ENCODE peak calls at places on chromosomes 1 and 21, in five cellular contexts. S is adrenal gland, N is ovary, C is A549, W is stomach. L is an unnamed sample.

GRCh38 chr1:94322696-94323095 is 85.3 kb upstream of the ARHGAP29 start:
- DNase-seq in S (no peak), N (no peak), C (peak; percentile 85), W (no peak), L (peak; percentile 62)

GRCh38 chr1:20037877-20038276 is 32.1 kb upstream of the PLA2G5 start:
- DNase-seq in S (no peak), N (no peak), C (no peak), W (no peak), L (no peak)

GRCh38 chr1:24898152-24898908 is 31.7 kb downstream of the RUNX3 start:
- DNase-seq in S (peak; percentile 43), N (no peak), C (peak; percentile 39), W (peak; percentile 65), L (no peak)

GRCh38 chr1:11692899-11693590 is 1.5 kb downstream of the DRAXIN start:
- DNase-seq in S (peak; percentile 78), N (no peak), C (no peak), W (no peak), L (peak; percentile 90)

GRCh38 chr21:35616090-35616489 is 444.2 kb downstream of the SETD4 start:
- DNase-seq in S (no peak), N (no peak), C (peak; percentile 10), W (no peak), L (no peak)

GRCh38 chr1:241413386-241413785 is 56.4 kb upstream of the RGS7 start:
- DNase-seq in S (peak; percentile 55), N (no peak), C (no peak), W (no peak), L (peak; percentile 40)

GRCh38 chr1:184002071-184002470 is 35.5 kb downstream of the COLGALT2 start:
- DNase-seq in S (peak; percentile 74), N (no peak), C (peak; percentile 34), W (no peak), L (peak; percentile 54)

GRCh38 chr1:229106526-229107105 is 164.3 kb upstream of the RAB4A start:
- DNase-seq in S (no peak), N (no peak), C (no peak), W (no peak), L (no peak)

GRCh38 chr21:31879911-31880310 is 7.1 kb downstream of the HUNK start:
- DNase-seq in S (no peak), N (no peak), C (no peak), W (no peak), L (no peak)

GRCh38 chr1:179976970-179977651 is 22.5 kb downstream of the CEP350 start:
- DNase-seq in S (no peak), N (no peak), C (no peak), W (no peak), L (no peak)

GRCh38 chr1:201461193-201461657 is 7.8 kb downstream of the PHLDA3 start:
- DNase-seq in S (peak; percentile 87), N (no peak), C (peak; percentile 93), W (peak; percentile 61), L (no peak)

GRCh38 chr1:197213193-197213592 is 54.9 kb upstream of the CRB1 start:
- DNase-seq in S (no peak), N (no peak), C (no peak), W (no peak), L (no peak)

GRCh38 chr1:8349961-8350360 is 32.0 kb downstream of the SLC45A1 start:
- DNase-seq in S (no peak), N (peak; percentile 68), C (no peak), W (no peak), L (no peak)

GRCh38 chr1:241021286-241021685 is 335.7 kb downstream of the RGS7 start:
- DNase-seq in S (no peak), N (no peak), C (no peak), W (no peak), L (no peak)

GRCh38 chr1:171251741-171252300 is 3.5 kb downstream of the FMO1 start:
- DNase-seq in S (no peak), N (peak; percentile 46), C (peak; percentile 28), W (no peak), L (no peak)

GRCh38 chr1:30358510-30358909 is 364.9 kb downstream of the MATN1 start:
- DNase-seq in S (no peak), N (no peak), C (no peak), W (no peak), L (no peak)

GRCh38 chr21:44331650-44332306 is 7.4 kb downstream of the CFAP410 start:
- DNase-seq in S (no peak), N (no peak), C (no peak), W (no peak), L (no peak)
- TF ChIP-seq POLR2A in S (no peak), N (no peak), C (no peak), W (no peak), L (no peak)

GRCh38 chr21:39834543-39834942 is 32.7 kb upstream of the PCP4 start:
- DNase-seq in S (no peak), N (no peak), C (no peak), W (no peak), L (no peak)
- TF ChIP-seq POLR2A in S (no peak), N (no peak), C (no peak), W (no peak), L (no peak)

GRCh38 chr1:181135462-181135781 is 46.9 kb downstream of the IER5 start:
- DNase-seq in S (no peak), N (no peak), C (peak; percentile 72), W (no peak), L (no peak)

GRCh38 chr1:181133969-181134418 is 45.5 kb downstream of the IER5 start:
- DNase-seq in S (no peak), N (no peak), C (no peak), W (no peak), L (no peak)

GRCh38 chr1:181135815-181136737 is 47.6 kb downstream of the IER5 start:
- DNase-seq in S (no peak), N (no peak), C (peak; percentile 67), W (no peak), L (no peak)

GRCh38 chr1:181133441-181133951 is 45.0 kb downstream of the IER5 start:
- DNase-seq in S (no peak), N (no peak), C (no peak), W (no peak), L (no peak)

DNA sequence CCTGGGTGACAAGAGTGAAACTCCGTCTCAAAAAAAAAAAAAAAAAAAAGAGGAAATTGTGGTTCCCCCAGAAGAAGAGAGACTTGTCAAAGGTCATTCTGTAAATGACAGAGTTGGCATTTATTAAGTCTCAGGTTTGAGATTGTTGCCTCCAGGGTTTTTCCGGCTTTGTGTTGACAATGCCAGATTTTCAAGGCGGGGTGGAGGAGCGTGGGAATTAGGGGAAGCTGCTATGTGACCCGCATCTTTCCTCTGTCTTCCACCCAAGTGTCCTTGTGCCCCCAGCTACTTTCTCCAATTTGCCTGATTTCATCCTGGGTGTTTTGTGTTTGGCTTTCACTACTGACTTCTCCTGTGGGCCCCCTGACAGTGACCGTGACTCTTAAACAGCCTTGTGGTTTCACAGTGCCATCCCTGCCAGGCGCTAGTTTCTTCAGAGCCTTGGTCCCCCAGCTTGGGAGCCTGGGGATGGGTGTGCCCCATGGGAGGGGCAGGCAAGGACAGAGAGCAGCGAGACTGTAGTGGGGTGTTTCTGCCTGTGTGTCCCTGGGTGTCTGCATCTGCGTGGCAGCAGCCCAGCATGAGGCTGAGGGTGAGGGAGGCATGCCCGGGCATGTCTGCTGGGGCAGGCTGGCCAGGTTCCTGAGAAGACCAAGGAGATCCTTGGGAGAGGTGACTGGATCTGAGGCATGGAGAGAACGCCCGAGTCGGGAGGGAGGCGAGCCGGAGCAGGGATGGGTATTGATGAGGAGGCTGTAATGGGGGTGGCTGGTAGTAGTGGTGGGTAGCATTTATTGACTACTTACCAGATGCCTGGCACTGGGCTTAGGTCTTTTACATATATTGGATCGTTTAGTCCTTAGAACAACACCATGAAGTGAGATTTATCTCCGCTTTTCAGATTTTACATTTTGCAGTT is 46.3 kb downstream of the IER5 start:
- DNase-seq in S (peak; percentile 69), N (no peak), C (peak; percentile 77), W (peak; percentile 67), L (no peak)
- TF ChIP-seq POLR2A in S (no peak), N (no peak), C (no peak), W (no peak), L (peak; percentile 71)

DNA sequence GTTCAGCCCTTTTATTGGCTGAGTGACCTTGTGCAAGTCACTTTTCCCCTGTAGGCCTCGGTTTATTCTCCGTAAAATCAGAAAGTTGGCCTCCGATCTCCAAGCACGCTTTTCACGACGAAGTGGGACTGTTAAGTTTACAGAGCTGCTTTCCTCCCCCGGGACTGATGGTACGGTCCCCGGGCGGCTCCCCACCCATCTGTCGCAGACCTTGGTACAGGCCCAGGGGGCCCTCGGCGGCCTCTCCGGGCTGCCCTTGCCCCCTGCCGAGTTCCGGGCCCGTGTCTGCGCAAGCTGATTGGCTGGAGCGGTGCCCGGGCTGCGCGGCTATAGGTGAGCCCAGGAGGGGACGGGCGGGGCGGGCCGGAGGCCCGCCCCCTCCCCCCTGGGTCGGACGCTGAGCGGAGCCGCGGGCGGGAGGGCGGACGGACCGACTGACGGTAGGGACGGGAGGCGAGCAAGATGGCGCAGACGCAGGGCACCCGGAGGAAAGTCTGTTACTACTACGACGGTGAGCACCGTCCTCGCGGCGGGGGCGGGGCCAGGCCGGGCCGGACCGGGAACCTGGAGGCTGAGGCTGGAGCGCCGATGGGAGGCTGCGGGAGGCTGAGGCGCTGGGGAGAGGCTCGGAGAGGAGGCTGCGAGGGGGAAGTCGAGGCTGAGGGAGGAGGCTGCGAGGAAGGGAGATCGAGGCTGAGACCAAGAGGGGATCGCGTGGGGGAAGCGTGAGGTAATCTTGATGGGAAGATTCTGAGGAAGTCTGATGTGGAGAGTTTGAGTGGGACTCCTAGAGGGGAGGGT is at the start of gene HDAC1:
- DNase-seq in S (peak; percentile 98), N (peak; percentile 97), C (peak; percentile 94), W (peak; percentile 99), L (peak; percentile 96)
- TF ChIP-seq POLR2A in S (no peak), N (peak; percentile 30), C (peak; percentile 69), W (no peak), L (peak; percentile 85)

GRCh38 chr1:50970508-50970885 is 452 bp downstream of the CDKN2C start:
- DNase-seq in S (no peak), N (no peak), C (no peak), W (no peak), L (no peak)

GRCh38 chr1:50970927-50971582 is 1.0 kb downstream of the CDKN2C start:
- DNase-seq in S (no peak), N (no peak), C (no peak), W (no peak), L (no peak)

GRCh38 chr1:50968884-50969610 is 998 bp upstream of the CDKN2C start:
- DNase-seq in S (peak; percentile 48), N (peak; percentile 29), C (peak; percentile 52), W (peak; percentile 56), L (no peak)

GRCh38 chr1:50968021-50968883 is 1.8 kb upstream of the CDKN2C start:
- DNase-seq in S (peak; percentile 93), N (peak; percentile 89), C (peak; percentile 91), W (peak; percentile 91), L (peak; percentile 78)

DNA sequence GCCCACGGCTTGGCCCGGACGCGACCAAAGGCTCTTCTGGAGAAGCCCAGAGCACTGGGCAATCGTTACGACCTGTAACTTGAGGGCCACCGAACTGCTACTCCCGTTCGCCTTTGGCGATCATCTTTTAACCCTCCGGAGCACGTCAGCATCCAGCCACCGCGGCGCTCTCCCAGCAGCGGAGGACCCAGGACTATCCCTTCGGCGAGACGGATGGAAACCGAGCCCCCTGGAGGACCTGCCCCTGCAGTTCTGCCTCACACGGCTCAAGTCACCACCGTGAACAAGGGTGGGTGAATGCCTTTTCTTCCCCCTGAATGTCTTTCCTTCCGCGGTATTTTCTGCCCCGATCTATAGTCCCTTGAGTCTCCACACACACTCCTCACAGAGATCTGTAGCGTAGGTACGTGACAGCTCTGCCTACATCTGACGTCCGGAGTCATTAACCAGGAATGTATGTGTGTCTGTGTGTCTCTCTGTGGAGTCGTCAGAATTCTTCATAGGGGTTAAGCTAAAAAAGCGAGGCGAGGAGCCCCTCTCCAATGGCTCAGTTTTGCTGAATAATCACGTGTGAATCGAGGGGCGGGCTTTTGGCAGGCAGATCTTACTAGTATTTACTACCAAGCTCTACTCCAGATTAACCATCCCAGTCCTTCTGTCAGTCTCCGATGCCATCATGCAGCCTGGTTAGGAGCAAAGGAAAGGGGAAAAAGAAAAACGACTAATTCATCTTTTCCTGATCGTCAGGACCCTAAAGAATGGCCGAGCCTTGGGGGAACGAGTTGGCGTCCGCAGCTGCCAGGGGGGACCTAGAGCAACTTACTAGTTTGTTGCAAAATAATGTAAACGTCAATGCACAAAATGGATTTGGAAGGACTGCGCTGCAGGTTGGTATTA is at the start of gene CDKN2C:
- DNase-seq in S (peak; percentile 82), N (peak; percentile 79), C (peak; percentile 79), W (peak; percentile 59), L (peak; percentile 61)
- TF ChIP-seq POLR2A in S (no peak), N (no peak), C (no peak), W (no peak), L (peak; percentile 61)